ENCODE peak calls at places on chromosomes 12 and 14, in five cellular contexts. D, E, P, B and V are unnamed samples.

GRCh38 chr12:112458330-112458729 is 39.6 kb downstream of the PTPN11 start:
- DNase-seq in D (no peak), E (no peak), P (no peak), B (no peak), V (no peak)

GRCh38 chr12:59940676-59941342 is 345.0 kb downstream of the SLC16A7 start:
- DNase-seq in D (peak), E (no peak), P (no peak), B (no peak), V (no peak)

GRCh38 chr14:99745307-99745951 is 47.8 kb upstream of the EML1 start:
- DNase-seq in D (peak), E (no peak), P (no peak), B (no peak), V (peak)

GRCh38 chr14:63328787-63329737 is 10.3 kb upstream of the GPHB5 start:
- DNase-seq in D (no peak), E (no peak), P (no peak), B (no peak), V (no peak)

GRCh38 chr12:119206348-119207075 is 27.8 kb downstream of the HSPB8 start:
- DNase-seq in D (no peak), E (no peak), P (no peak), B (no peak), V (no peak)

GRCh38 chr12:14910090-14910915 is 24.6 kb upstream of the MGP start:
- DNase-seq in D (no peak), E (no peak), P (peak), B (no peak), V (no peak)

GRCh38 chr12:20883288-20883687 is 72.8 kb downstream of the SLCO1B3 start:
- DNase-seq in D (peak), E (no peak), P (no peak), B (no peak), V (no peak)

GRCh38 chr12:128617304-128617833 is 206.4 kb downstream of the SLC15A4 start:
- DNase-seq in D (no peak), E (no peak), P (no peak), B (no peak), V (no peak)

GRCh38 chr12:54206807-54207206 is 18.0 kb upstream of the SMUG1 start:
- DNase-seq in D (no peak), E (no peak), P (no peak), B (no peak), V (no peak)

GRCh38 chr14:33342299-33342974 is 403.8 kb downstream of the NPAS3 start:
- DNase-seq in D (no peak), E (no peak), P (no peak), B (no peak), V (no peak)

GRCh38 chr14:68677476-68677875 is 115.4 kb downstream of the ZFP36L1 start:
- DNase-seq in D (no peak), E (no peak), P (no peak), B (no peak), V (no peak)

GRCh38 chr12:12717586-12718381 is 616 bp downstream of the CDKN1B start:
- DNase-seq in D (no peak), E (peak), P (no peak), B (peak), V (no peak)

GRCh38 chr12:95629392-95629791 is 78.1 kb upstream of the USP44 start:
- DNase-seq in D (no peak), E (no peak), P (no peak), B (no peak), V (no peak)

GRCh38 chr14:68899033-68899603 is 80.0 kb downstream of the ACTN1 start:
- DNase-seq in D (no peak), E (no peak), P (no peak), B (no peak), V (no peak)

GRCh38 chr14:72291908-72292688 is 359.9 kb downstream of the RGS6 start:
- DNase-seq in D (peak), E (peak), P (no peak), B (no peak), V (peak)

GRCh38 chr12:132284618-132285310 is 44.6 kb downstream of the GALNT9 start:
- DNase-seq in D (no peak), E (no peak), P (no peak), B (no peak), V (no peak)

GRCh38 chr12:119692410-119692809 is 24.5 kb downstream of the PRKAB1 start:
- DNase-seq in D (no peak), E (no peak), P (no peak), B (no peak), V (no peak)

GRCh38 chr12:108583971-108584370 is 13.9 kb downstream of the TMEM119 start:
- DNase-seq in D (no peak), E (no peak), P (no peak), B (no peak), V (no peak)

GRCh38 chr14:101721951-101722661 is 39.4 kb upstream of the PPP2R5C start:
- DNase-seq in D (no peak), E (no peak), P (peak), B (no peak), V (no peak)

GRCh38 chr14:69612014-69612758 is 790 bp downstream of the SUSD6 start:
- DNase-seq in D (no peak), E (peak), P (peak), B (peak), V (no peak)

GRCh38 chr12:58750484-58750883 is 169.8 kb downstream of the LRIG3 start:
- DNase-seq in D (peak), E (no peak), P (no peak), B (no peak), V (peak)

GRCh38 chr14:95200404-95200803 is 43.1 kb upstream of the DICER1 start:
- DNase-seq in D (no peak), E (no peak), P (no peak), B (no peak), V (no peak)

GRCh38 chr14:104151028-104151385 is 12.6 kb downstream of the KIF26A start:
- DNase-seq in D (no peak), E (no peak), P (no peak), B (no peak), V (no peak)

GRCh38 chr14:62528296-62528695 is 517.0 kb downstream of the KCNH5 start:
- DNase-seq in D (no peak), E (no peak), P (no peak), B (no peak), V (no peak)

GRCh38 chr12:131535779-131536178 is 175.1 kb upstream of the SFSWAP start:
- DNase-seq in D (no peak), E (no peak), P (no peak), B (no peak), V (no peak)

GRCh38 chr12:75965661-75966060 is 65.9 kb downstream of the PHLDA1 start:
- DNase-seq in D (no peak), E (no peak), P (no peak), B (no peak), V (no peak)

GRCh38 chr14:72782182-72782508 is 111.8 kb downstream of the DPF3 start:
- DNase-seq in D (no peak), E (no peak), P (no peak), B (no peak), V (no peak)